ENCODE peak calls at places on chromosomes 5 and 9, in eight cellular contexts. T is small intestine; M is CD8-positive, alpha-beta memory T cell; Y is kidney; U is effector memory CD4-positive, alpha-beta T cell; S is tibial nerve; L is heart right ventricle; O is breast epithelium. N is an unnamed sample. For H3K4me1, the result is how much of the 10 kb centered on the place peaks cover.

GRCh38 chr5:151079838-151080619 is 805 bp downstream of the TNIP1 start:
- DNase-seq in T (no peak), M (no peak), Y (no peak), U (no peak), S (no peak), L (no peak), O (no peak), N (peak)

GRCh38 chr5:13478831-13479465 is 465.5 kb downstream of the DNAH5 start:
- DNase-seq in T (peak), M (no peak), Y (no peak), U (no peak), S (no peak), L (no peak), O (no peak), N (no peak)

GRCh38 chr5:149210229-149210628 is 61.4 kb upstream of the AFAP1L1 start:
- DNase-seq in T (no peak), M (no peak), Y (no peak), U (no peak), S (no peak), L (no peak), O (no peak), N (no peak)

GRCh38 chr9:133707065-133707760 is 30.9 kb downstream of the SARDH start:
- DNase-seq in T (no peak), M (no peak), Y (peak), U (no peak), S (no peak), L (peak), O (peak), N (no peak)

GRCh38 chr9:123407537-123407828 is 51.5 kb downstream of the CRB2 start:
- DNase-seq in T (no peak), M (no peak), Y (peak), U (no peak), S (no peak), L (no peak), O (no peak), N (no peak)

GRCh38 chr5:120096413-120096812 is 367.7 kb upstream of the PRR16 start:
- DNase-seq in T (no peak), M (no peak), Y (no peak), U (no peak), S (no peak), L (no peak), O (no peak), N (no peak)

GRCh38 chr9:108108802-108109448 is 619.4 kb upstream of the KLF4 start:
- DNase-seq in T (peak), M (no peak), Y (no peak), U (no peak), S (no peak), L (no peak), O (no peak), N (no peak)

GRCh38 chr9:78118742-78119473 is 87.3 kb upstream of the GNAQ start:
- DNase-seq in T (peak), M (peak), Y (no peak), U (no peak), S (no peak), L (no peak), O (no peak), N (peak)

GRCh38 chr5:16749626-16750025 is 132.8 kb upstream of the RETREG1 start:
- DNase-seq in T (no peak), M (no peak), Y (no peak), U (no peak), S (no peak), L (no peak), O (no peak), N (no peak)

GRCh38 chr9:33287087-33287490 is 3.2 kb upstream of the NFX1 start:
- DNase-seq in T (peak), M (peak), Y (no peak), U (no peak), S (no peak), L (no peak), O (peak), N (peak)

GRCh38 chr5:134249469-134250379 is 23.9 kb upstream of the PPP2CA start:
- DNase-seq in T (no peak), M (no peak), Y (no peak), U (no peak), S (no peak), L (no peak), O (no peak), N (no peak)

GRCh38 chr5:148957591-148958202 is 105.2 kb downstream of the SH3TC2 start:
- DNase-seq in T (peak), M (peak), Y (no peak), U (peak), S (no peak), L (no peak), O (no peak), N (peak)

GRCh38 chr9:134634190-134634589 is 7.4 kb upstream of the COL5A1 start:
- DNase-seq in T (no peak), M (no peak), Y (no peak), U (no peak), S (peak), L (no peak), O (no peak), N (no peak)

GRCh38 chr5:14063117-14063516 is 80.0 kb upstream of the TRIO start:
- DNase-seq in T (no peak), M (no peak), Y (no peak), U (no peak), S (no peak), L (no peak), O (no peak), N (no peak)

GRCh38 chr9:120839146-120839545 is 3.6 kb downstream of the PSMD5 start:
- DNase-seq in T (no peak), M (no peak), Y (no peak), U (no peak), S (no peak), L (no peak), O (no peak), N (no peak)

GRCh38 chr5:464843-465590 is 22.0 kb downstream of the EXOC3 start:
- DNase-seq in T (no peak), M (no peak), Y (peak), U (no peak), S (no peak), L (peak), O (no peak), N (no peak)

GRCh38 chr5:139774980-139775654 is 20.5 kb upstream of the PSD2 start:
- DNase-seq in T (peak), M (peak), Y (peak), U (peak), S (peak), L (peak), O (no peak), N (peak)

GRCh38 chr9:92763721-92764380 is 782 bp downstream of the BICD2 start:
- DNase-seq in T (no peak), M (peak), Y (peak), U (no peak), S (no peak), L (peak), O (no peak), N (no peak)

GRCh38 chr5:180313677-180314076 is 21.8 kb upstream of the MAPK9 start:
- DNase-seq in T (peak), M (no peak), Y (peak), U (no peak), S (no peak), L (peak), O (peak), N (peak)

GRCh38 chr5:157222506-157223230 is 42.0 kb downstream of the ITK start:
- DNase-seq in T (no peak), M (peak), Y (no peak), U (peak), S (no peak), L (no peak), O (no peak), N (peak)

GRCh38 chr9:34899535-34900158 is 58.4 kb upstream of the PHF24 start:
- DNase-seq in T (peak), M (peak), Y (peak), U (peak), S (peak), L (peak), O (peak), N (peak)

GRCh38 chr5:173743641-173744343 is 127.3 kb upstream of the BOD1 start:
- DNase-seq in T (peak), M (no peak), Y (no peak), U (no peak), S (no peak), L (no peak), O (no peak), N (no peak)

GRCh38 chr9:102867488-102867887 is 127.6 kb upstream of the CYLC2 start:
- DNase-seq in T (peak), M (no peak), Y (no peak), U (no peak), S (no peak), L (peak), O (no peak), N (no peak)

GRCh38 chr9:37422289-37423104 is at the start of gene GRHPR:
- DNase-seq in T (peak), M (peak), Y (peak), U (peak), S (peak), L (peak), O (peak), N (peak)

GRCh38 chr5:142508630-142509425 is 177.1 kb downstream of the FGF1 start:
- DNase-seq in T (no peak), M (no peak), Y (no peak), U (no peak), S (no peak), L (no peak), O (no peak), N (no peak)

GRCh38 chr5:139155333-139155732 is 42.8 kb downstream of the SIL1 start:
- DNase-seq in T (no peak), M (no peak), Y (no peak), U (no peak), S (no peak), L (no peak), O (no peak), N (no peak)

GRCh38 chr9:14584571-14584970 is 108.7 kb downstream of the ZDHHC21 start:
- DNase-seq in T (no peak), M (no peak), Y (no peak), U (no peak), S (no peak), L (no peak), O (no peak), N (no peak)

DNA sequence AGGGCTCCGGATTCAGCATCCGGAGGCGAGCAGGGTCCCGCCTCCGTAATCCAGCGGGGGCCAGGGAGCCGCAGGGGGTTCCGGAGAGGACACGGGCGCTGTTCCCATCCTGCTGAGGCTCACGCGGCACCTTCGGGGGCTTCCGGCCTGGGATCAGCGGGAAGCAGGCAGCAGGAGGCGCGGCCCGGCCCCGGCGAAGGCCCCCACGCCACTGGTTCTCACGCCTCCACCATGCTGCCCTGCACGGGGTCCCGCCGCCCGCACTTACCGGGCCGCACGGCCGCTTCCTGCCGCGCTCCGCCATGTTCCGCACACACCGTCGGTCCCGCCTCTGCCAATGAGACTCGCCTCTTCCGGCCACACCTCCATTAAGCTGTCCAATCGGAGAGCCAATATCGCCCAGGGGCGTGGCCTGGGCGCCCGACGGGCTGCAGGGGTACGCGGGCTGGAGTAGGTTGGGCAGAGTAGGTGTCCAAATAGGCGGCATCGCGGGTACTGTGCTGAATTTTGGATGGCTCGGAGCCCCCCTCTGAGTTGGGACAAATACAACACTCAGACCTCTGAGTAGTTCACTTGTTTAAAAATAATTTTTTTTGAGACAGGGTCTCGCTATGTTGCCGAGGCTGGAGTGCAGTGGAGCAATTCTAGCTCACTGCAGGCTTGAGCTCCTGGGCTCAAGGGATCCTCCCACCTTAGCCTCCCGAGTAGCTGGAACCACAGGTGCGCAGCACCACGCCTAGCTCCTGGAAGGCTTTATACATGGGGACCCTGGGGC is at the start of gene SPOUT1:
- DNase-seq in T (peak), M (peak), Y (peak), U (peak), S (peak), L (peak), O (peak), N (peak)
- H3K27ac ChIP-seq in T (no peak), M (peak), Y (peak), U (peak), S (no peak), L (peak), O (peak), N (peak)

GRCh38 chr5:80217667-80218066 is 38.2 kb downstream of the SERINC5 start:
- DNase-seq in T (no peak), M (no peak), Y (no peak), U (no peak), S (no peak), L (no peak), O (no peak), N (no peak)
- H3K4me1 ChIP-seq in T (under half), M (half or more), Y (under half), U (under half), S (under half), L (half or more), O (under half), N (half or more)

DNA sequence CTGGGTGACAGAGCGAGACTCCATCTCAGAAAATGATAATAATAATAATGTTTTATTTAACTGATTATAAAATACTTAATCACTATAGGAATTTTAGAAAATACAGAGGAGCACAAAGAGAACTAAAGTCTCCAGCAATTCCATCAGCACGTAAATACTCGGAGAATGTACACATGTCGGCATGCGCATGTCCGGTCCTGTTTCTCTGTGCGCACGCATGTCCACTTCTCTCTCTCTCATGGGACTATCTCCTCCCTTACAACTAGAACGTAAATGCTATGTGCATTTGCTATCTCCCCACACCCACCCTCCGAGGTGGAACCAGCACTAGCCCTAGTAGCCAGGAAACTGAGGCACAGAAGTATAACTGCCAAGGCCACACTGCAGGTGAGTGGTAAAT is 19.0 kb downstream of the CCNJL start:
- DNase-seq in T (no peak), M (no peak), Y (no peak), U (no peak), S (no peak), L (no peak), O (no peak), N (no peak)
- H3K27ac ChIP-seq in T (no peak), M (no peak), Y (no peak), U (no peak), S (no peak), L (no peak), O (peak), N (no peak)

GRCh38 chr5:132476853-132477729 is 13.5 kb downstream of the IRF1 start:
- DNase-seq in T (no peak), M (no peak), Y (peak), U (no peak), S (no peak), L (no peak), O (no peak), N (peak)

GRCh38 chr5:132479812-132480441 is 10.6 kb downstream of the IRF1 start:
- DNase-seq in T (no peak), M (peak), Y (peak), U (no peak), S (no peak), L (no peak), O (no peak), N (peak)

GRCh38 chr5:132477784-132478497 is 12.6 kb downstream of the IRF1 start:
- DNase-seq in T (peak), M (no peak), Y (peak), U (no peak), S (no peak), L (no peak), O (no peak), N (peak)

GRCh38 chr5:132479073-132479811 is 11.3 kb downstream of the IRF1 start:
- DNase-seq in T (no peak), M (peak), Y (peak), U (no peak), S (no peak), L (no peak), O (no peak), N (no peak)

DNA sequence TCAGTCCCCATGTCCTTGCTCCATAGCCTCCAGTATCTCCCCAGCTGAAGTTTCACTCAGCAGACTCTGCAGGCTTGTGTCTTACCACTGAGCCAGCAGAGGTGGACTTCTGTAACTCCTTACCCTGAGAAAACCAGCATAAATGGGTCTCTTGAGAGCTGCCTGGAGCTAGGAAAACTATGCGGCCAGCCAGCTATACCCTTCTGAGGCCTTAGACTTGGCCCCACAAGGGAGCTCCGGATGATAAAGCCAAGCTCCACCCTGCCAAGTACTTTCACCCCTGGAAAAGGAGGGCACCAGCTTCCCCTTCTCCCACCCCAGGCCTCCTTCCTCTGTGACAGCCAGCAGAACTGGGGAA is 12.1 kb downstream of the IRF1 start:
- DNase-seq in T (peak), M (no peak), Y (peak), U (no peak), S (no peak), L (no peak), O (no peak), N (no peak)
- H3K4me1 ChIP-seq in T (under half), M (half or more), Y (under half), U (under half), S (under half), L (half or more), O (under half), N (half or more)

GRCh38 chr5:4987431-4987830 is 152.7 kb upstream of the ADAMTS16 start:
- DNase-seq in T (no peak), M (no peak), Y (no peak), U (no peak), S (no peak), L (no peak), O (no peak), N (no peak)

GRCh38 chr5:4989121-4989520 is 151.0 kb upstream of the ADAMTS16 start:
- DNase-seq in T (no peak), M (no peak), Y (no peak), U (no peak), S (no peak), L (no peak), O (no peak), N (no peak)

GRCh38 chr5:4984461-4984860 is 155.7 kb upstream of the ADAMTS16 start:
- DNase-seq in T (no peak), M (no peak), Y (no peak), U (no peak), S (no peak), L (no peak), O (no peak), N (no peak)

GRCh38 chr5:4994994-4995393 is 145.1 kb upstream of the ADAMTS16 start:
- DNase-seq in T (no peak), M (no peak), Y (no peak), U (no peak), S (no peak), L (no peak), O (no peak), N (no peak)

GRCh38 chr5:4990017-4990416 is 150.1 kb upstream of the ADAMTS16 start:
- DNase-seq in T (no peak), M (no peak), Y (no peak), U (no peak), S (no peak), L (no peak), O (no peak), N (no peak)
- H3K27ac ChIP-seq in T (no peak), M (no peak), Y (peak), U (no peak), S (no peak), L (no peak), O (no peak), N (no peak)

GRCh38 chr5:172413601-172414000 is 40.7 kb downstream of the SH3PXD2B start:
- DNase-seq in T (no peak), M (no peak), Y (no peak), U (no peak), S (no peak), L (no peak), O (no peak), N (no peak)
- H3K4me1 ChIP-seq in T (under half), M (under half), Y (under half), U (under half), S (half or more), L (half or more), O (under half), N (under half)

GRCh38 chr9:137056739-137057407 is 3.0 kb upstream of the ENTPD2 start:
- DNase-seq in T (no peak), M (no peak), Y (no peak), U (no peak), S (no peak), L (no peak), O (no peak), N (no peak)

GRCh38 chr9:137057545-137057944 is 3.7 kb upstream of the ENTPD2 start:
- DNase-seq in T (no peak), M (no peak), Y (no peak), U (no peak), S (no peak), L (peak), O (no peak), N (no peak)

GRCh38 chr9:137055385-137056364 is 1.8 kb upstream of the ENTPD2 start:
- DNase-seq in T (peak), M (no peak), Y (peak), U (no peak), S (peak), L (peak), O (peak), N (peak)

GRCh38 chr9:137062384-137062783 is 8.0 kb downstream of the SAPCD2 start:
- DNase-seq in T (no peak), M (no peak), Y (no peak), U (no peak), S (no peak), L (no peak), O (peak), N (no peak)

GRCh38 chr9:137058651-137059234 is 4.9 kb upstream of the ENTPD2 start:
- DNase-seq in T (no peak), M (no peak), Y (no peak), U (no peak), S (no peak), L (no peak), O (no peak), N (no peak)
- H3K27ac ChIP-seq in T (no peak), M (no peak), Y (no peak), U (no peak), S (no peak), L (no peak), O (no peak), N (no peak)